ENCODE peak calls at places on chromosomes 2 and 18, in eight cellular contexts. S is ascending aorta, D is EL, Y is GM13976, C is mesendoderm, X is islet precursor cell, V is activated gamma-delta T cell treated with Interleukin-2 at 50 U/mL for 16 hours, F is HEK293T. B is an unnamed sample.

GRCh38 chr2:217851191-217852020 is 151.4 kb downstream of the TNS1 start:
- DNase-seq in S (no peak), D (peak), Y (no peak), C (no peak), X (no peak), V (no peak), F (no peak), B (no peak)

GRCh38 chr2:142044168-142044567 is 86.6 kb downstream of the LRP1B start:
- DNase-seq in S (no peak), D (no peak), Y (no peak), C (no peak), X (no peak), V (no peak), F (no peak), B (no peak)

GRCh38 chr2:13240789-13241487 is 524.2 kb downstream of the TRIB2 start:
- DNase-seq in S (no peak), D (no peak), Y (no peak), C (no peak), X (no peak), V (no peak), F (no peak), B (no peak)

GRCh38 chr2:62221141-62221540 is 25.2 kb downstream of the B3GNT2 start:
- DNase-seq in S (no peak), D (peak), Y (no peak), C (no peak), X (no peak), V (no peak), F (no peak), B (no peak)

GRCh38 chr2:15223887-15224286 is 337.2 kb downstream of the NBAS start:
- DNase-seq in S (no peak), D (peak), Y (no peak), C (no peak), X (no peak), V (no peak), F (no peak), B (peak)

GRCh38 chr18:9629709-9630108 is 15.3 kb upstream of the PPP4R1 start:
- DNase-seq in S (no peak), D (no peak), Y (no peak), C (no peak), X (no peak), V (no peak), F (no peak), B (no peak)

GRCh38 chr2:176729706-176730569 is 460.7 kb downstream of the MTX2 start:
- DNase-seq in S (no peak), D (no peak), Y (no peak), C (no peak), X (no peak), V (no peak), F (no peak), B (peak)

GRCh38 chr2:231955758-231956472 is 5.6 kb upstream of the DIS3L2 start:
- DNase-seq in S (no peak), D (no peak), Y (no peak), C (no peak), X (no peak), V (no peak), F (no peak), B (no peak)

GRCh38 chr2:69798466-69798908 is 31.0 kb upstream of the GMCL1 start:
- DNase-seq in S (no peak), D (peak), Y (no peak), C (peak), X (peak), V (no peak), F (no peak), B (no peak)

GRCh38 chr2:42072349-42073118 is 24.7 kb downstream of the PKDCC start:
- DNase-seq in S (no peak), D (no peak), Y (no peak), C (no peak), X (no peak), V (no peak), F (no peak), B (no peak)

GRCh38 chr2:83808878-83809277 is 650.2 kb downstream of the SUCLG1 start:
- DNase-seq in S (no peak), D (no peak), Y (no peak), C (no peak), X (no peak), V (no peak), F (no peak), B (no peak)

GRCh38 chr18:53941601-53942335 is 282.7 kb downstream of the MBD2 start:
- DNase-seq in S (no peak), D (no peak), Y (no peak), C (peak), X (no peak), V (no peak), F (no peak), B (no peak)

GRCh38 chr18:34224423-34225217 is at the start of gene NOL4:
- DNase-seq in S (no peak), D (no peak), Y (peak), C (peak), X (peak), V (no peak), F (peak), B (no peak)

GRCh38 chr2:178514664-178515063 is 34.4 kb downstream of the PLEKHA3 start:
- DNase-seq in S (no peak), D (peak), Y (no peak), C (no peak), X (no peak), V (no peak), F (no peak), B (no peak)